ENCODE peak calls at places on chromosomes 11 and 22, in five cellular contexts. C, E, X, H and V are unnamed samples.

GRCh38 chr22:29693151-29693550 is 26.7 kb upstream of the CABP7 start:
- DNase-seq in E (no peak), C (no peak), X (no peak), H (no peak), V (no peak)

GRCh38 chr11:64619196-64619595 is 28.2 kb downstream of the SLC22A12 start:
- DNase-seq in E (no peak), H (no peak), X (no peak), C (no peak), V (no peak)

GRCh38 chr22:50599816-50600454 is 658 bp upstream of the MAPK8IP2 start:
- DNase-seq in E (peak; percentile 54), H (no peak), C (no peak), X (no peak), V (peak; percentile 92)

GRCh38 chr22:19066531-19067271 is 55.5 kb downstream of the DGCR2 start:
- DNase-seq in H (no peak), X (no peak), E (no peak), C (no peak), V (no peak)

GRCh38 chr11:34826384-34826726 is 89.8 kb downstream of the APIP start:
- DNase-seq in E (no peak), H (no peak), X (no peak), C (no peak), V (no peak)

GRCh38 chr11:64124147-64124546 is 41.8 kb downstream of the MACROD1 start:
- DNase-seq in H (no peak), X (no peak), C (no peak), E (no peak), V (no peak)

GRCh38 chr11:44658451-44658850 is 68.3 kb upstream of the TSPAN18 start:
- DNase-seq in X (no peak), C (peak; percentile 18), E (peak; percentile 76), H (no peak), V (no peak)

GRCh38 chr11:130868087-130868486 is 48.2 kb downstream of the SNX19 start:
- DNase-seq in H (no peak), X (no peak), E (no peak), C (no peak), V (no peak)

GRCh38 chr11:94884322-94884721 is 89.0 kb downstream of the CWC15 start:
- DNase-seq in X (no peak), H (no peak), C (no peak), E (no peak), V (no peak)

GRCh38 chr11:35905901-35906661 is 37.8 kb upstream of the LDLRAD3 start:
- DNase-seq in E (no peak), H (no peak), X (peak; percentile 34), C (no peak), V (no peak)

GRCh38 chr11:26994579-26995210 is 783 bp downstream of the FIBIN start:
- DNase-seq in X (no peak), C (no peak), H (no peak), E (no peak), V (no peak)

GRCh38 chr11:77075425-77075905 is 8.7 kb downstream of the CAPN5 start:
- DNase-seq in X (no peak), H (no peak), E (no peak), C (no peak), V (no peak)

GRCh38 chr11:36744375-36745168 is 146.5 kb upstream of the RAG2 start:
- DNase-seq in E (peak; percentile 77), C (peak; percentile 8), H (peak; percentile 20), X (peak; percentile 59), V (peak; percentile 90)

GRCh38 chr11:12754582-12755250 is 80.5 kb downstream of the TEAD1 start:
- DNase-seq in E (no peak), X (peak; percentile 74), C (no peak), H (no peak), V (no peak)

GRCh38 chr11:92180664-92181251 is 43.9 kb upstream of the FAT3 start:
- DNase-seq in C (no peak), H (no peak), E (no peak), X (no peak), V (no peak)

GRCh38 chr22:38730411-38730871 is 24.7 kb downstream of the GTPBP1 start:
- DNase-seq in X (no peak), H (no peak), C (no peak), E (no peak), V (no peak)

GRCh38 chr11:132353255-132353654 is 982.8 kb downstream of the NTM start:
- DNase-seq in H (no peak), E (no peak), C (no peak), X (no peak), V (no peak)

GRCh38 chr11:2460540-2461252 is 15.9 kb downstream of the KCNQ1 start:
- DNase-seq in H (no peak), X (no peak), E (no peak), C (no peak), V (no peak)